ENCODE peak calls at places on chromosomes 13 and 19, in ten cellular contexts. A is CD8-positive, alpha-beta T cell; E is brain microvascular endothelial cell; P is heart right ventricle; I is pancreas; K is type B pancreatic cell; N is thoracic aorta; G is fibroblast of mammary gland; M is BJ; D is neural crest cell. B is an unnamed sample.

GRCh38 chr19:2867025-2867991 is at the start of gene ZNF556:
- DNase-seq in E (no peak), P (no peak), A (no peak), I (peak; percentile 74), M (no peak), K (no peak), N (no peak), D (no peak), G (peak; percentile 87), B (no peak)

GRCh38 chr13:112837371-112838037 is 131.5 kb upstream of the MCF2L start:
- DNase-seq in E (no peak), I (no peak), K (no peak), A (no peak), D (no peak), N (no peak), P (peak; percentile 23), G (peak; percentile 19), M (no peak), B (no peak)

GRCh38 chr13:25292301-25292700 is 5.0 kb upstream of the MTMR6 start:
- DNase-seq in A (no peak), D (no peak), I (no peak), N (no peak), K (no peak), G (peak; percentile 52), M (no peak), E (peak; percentile 40), P (no peak), B (no peak)

GRCh38 chr13:113458218-113459065 is 5.2 kb upstream of the ADPRHL1 start:
- DNase-seq in M (no peak), N (no peak), E (peak; percentile 39), P (peak; percentile 43), G (peak; percentile 16), K (no peak), A (no peak), I (no peak), D (no peak), B (no peak)

GRCh38 chr19:17803264-17803896 is 8.4 kb downstream of the B3GNT3 start:
- DNase-seq in P (no peak), A (peak; percentile 26), G (no peak), M (no peak), N (no peak), D (no peak), E (no peak), K (no peak), I (no peak), B (no peak)

GRCh38 chr19:13493516-13494310 is 12.6 kb downstream of the CACNA1A start:
- DNase-seq in I (no peak), D (no peak), E (no peak), N (no peak), K (no peak), G (no peak), P (no peak), A (no peak), M (no peak), B (peak; percentile 22)

GRCh38 chr13:97125051-97125809 is 96.9 kb upstream of the MBNL2 start:
- DNase-seq in I (peak; percentile 24), G (peak; percentile 97), M (no peak), N (no peak), A (no peak), D (no peak), P (no peak), K (no peak), E (peak; percentile 77), B (peak; percentile 60)

GRCh38 chr19:54133312-54133956 is 4.1 kb upstream of the CNOT3 start:
- DNase-seq in N (no peak), K (no peak), E (no peak), P (no peak), M (no peak), G (peak; percentile 36), A (no peak), D (no peak), I (no peak), B (no peak)

GRCh38 chr19:30229524-30230174 is 142.5 kb upstream of the ZNF536 start:
- DNase-seq in G (no peak), K (no peak), M (no peak), E (peak; percentile 4), P (no peak), I (no peak), A (no peak), N (no peak), D (no peak), B (no peak)

GRCh38 chr19:18847516-18848463 is 16.0 kb downstream of the UPF1 start:
- DNase-seq in P (no peak), I (no peak), D (no peak), M (peak; percentile 81), A (no peak), N (no peak), E (no peak), G (peak; percentile 93), K (no peak), B (peak; percentile 82)
- TF ChIP-seq CTCF in P (no peak), I (no peak), D (no peak), M (no peak), A (no peak), N (no peak), E (no peak), G (no peak), K (peak; percentile 12), B (peak; percentile 62)

GRCh38 chr19:36051637-36052036 is 2.4 kb downstream of the THAP8 start:
- DNase-seq in G (no peak), M (no peak), K (no peak), A (no peak), D (no peak), N (no peak), E (no peak), P (no peak), I (no peak), B (no peak)

GRCh38 chr19:36054119-36054732 is at the start of gene THAP8:
- DNase-seq in A (peak; percentile 100), I (peak; percentile 100), G (peak; percentile 98), P (peak; percentile 100), N (peak; percentile 99), D (peak; percentile 98), E (peak; percentile 99), K (peak; percentile 99), M (peak; percentile 98), B (peak; percentile 99)

GRCh38 chr19:36051236-36051635 is 2.8 kb downstream of the THAP8 start:
- DNase-seq in N (no peak), A (no peak), P (no peak), K (no peak), E (no peak), D (no peak), M (no peak), I (no peak), G (no peak), B (no peak)

GRCh38 chr19:36058481-36059179 is 3.9 kb downstream of the WDR62 start:
- DNase-seq in K (no peak), E (no peak), M (no peak), D (no peak), P (no peak), N (no peak), G (no peak), A (no peak), I (no peak), B (no peak)

GRCh38 chr19:36054733-36055686 is at the start of gene WDR62:
- DNase-seq in E (peak; percentile 89), M (no peak), K (peak; percentile 95), G (peak; percentile 20), D (peak; percentile 90), P (peak; percentile 92), A (peak; percentile 91), N (peak; percentile 81), I (peak; percentile 89), B (peak; percentile 86)
- TF ChIP-seq CTCF in E (no peak), M (no peak), K (peak; percentile 0), G (no peak), D (peak; percentile 4), P (no peak), A (no peak), N (no peak), I (no peak), B (peak; percentile 42)

DNA sequence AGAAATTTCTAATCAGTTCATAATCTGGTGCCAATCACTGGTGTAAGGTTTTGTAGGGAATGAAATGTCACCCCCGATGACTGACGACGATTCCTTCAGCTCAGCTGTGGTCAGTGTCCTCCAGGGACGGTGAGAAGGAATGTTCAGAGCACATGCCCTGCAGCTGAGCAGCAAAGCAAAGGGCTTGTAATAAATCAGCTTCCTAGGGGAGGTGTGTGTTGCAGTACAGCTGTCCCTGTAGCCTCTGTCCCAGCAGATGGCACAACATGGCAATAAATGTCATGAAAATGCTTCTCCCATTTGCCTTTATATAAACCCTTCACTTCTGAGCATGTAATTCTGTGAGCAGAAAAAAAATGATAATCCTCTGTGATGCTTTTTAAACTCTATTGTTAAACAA is 102.4 kb downstream of the FAM216B start:
- DNase-seq in M (no peak), G (peak; percentile 82), N (no peak), D (no peak), A (no peak), I (no peak), K (no peak), E (peak; percentile 63), P (no peak), B (peak; percentile 42)
- TF ChIP-seq CTCF in M (no peak), G (peak; percentile 19), N (no peak), D (no peak), A (no peak), I (no peak), K (peak; percentile 41), E (peak; percentile 44), P (peak; percentile 15), B (peak; percentile 26)

DNA sequence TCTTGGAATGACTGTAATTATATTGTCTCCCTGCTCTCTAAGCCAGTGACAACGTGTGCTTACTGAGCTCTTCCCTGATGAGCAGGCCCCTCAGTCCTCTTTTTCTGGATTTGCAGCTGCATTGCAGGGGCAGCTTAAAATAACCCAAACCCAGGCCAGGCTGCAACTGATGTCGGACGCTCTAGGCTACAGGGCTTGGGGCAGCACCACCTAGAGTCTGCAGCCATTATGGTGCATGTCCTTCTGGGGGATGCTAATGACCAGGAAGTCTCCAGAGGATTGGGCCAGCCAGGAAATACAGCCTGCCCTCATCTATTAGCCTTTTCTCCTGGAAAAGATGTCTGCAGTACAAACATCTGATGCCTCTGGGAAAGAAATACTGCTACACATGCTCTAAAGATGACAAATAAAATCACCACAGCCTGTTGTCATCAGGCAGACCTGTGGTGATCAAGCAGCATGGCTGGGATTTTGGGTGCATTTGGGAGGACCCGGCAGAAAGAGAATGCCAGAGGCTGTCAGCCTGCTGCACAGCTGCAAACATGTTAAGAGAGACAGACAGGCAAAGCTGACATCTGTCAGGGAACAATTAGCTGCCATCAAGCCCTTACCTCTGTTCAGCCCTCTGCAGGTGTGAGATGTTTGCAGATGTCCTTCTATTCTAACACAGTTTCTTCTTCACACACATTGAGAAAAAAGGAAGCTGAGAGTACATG is 51.8 kb downstream of the CCDC70 start:
- DNase-seq in K (no peak), P (peak; percentile 12), I (no peak), G (no peak), M (no peak), D (no peak), E (no peak), A (no peak), N (no peak), B (no peak)
- TF ChIP-seq CTCF in K (peak; percentile 34), P (no peak), I (no peak), G (no peak), M (no peak), D (no peak), E (peak; percentile 41), A (no peak), N (no peak), B (peak; percentile 12)